ENCODE peak calls at places on chromosomes 11 and 22, in six cellular contexts. M is Calu3; T is stimulated activated effector memory CD8-positive, alpha-beta T cell treated with anti-CD3 and anti-CD28 coated beads, Interleukin-12 subunit alpha, Interleukin-12 subunit beta, amount 100 ng/mL, for 72 hours; O is activated naive CD4-positive, alpha-beta T cell treated with anti-CD3 and anti-CD28 coated beads, Interleukin-2, amount 50 U/mL, for 72 hours; S is COR-L47; J is stimulated activated CD4-positive, alpha-beta T cell treated with anti-CD3 and anti-CD28 coated beads, Interleukin-1b, Interleukin-23, amount 100 ng/mL, for 1 hour. V is an unnamed sample.
A peak's percentile ranks its signal among the peaks of the same experiment; 100 is the strongest.

GRCh38 chr11:19577849-19578619 is 134.6 kb upstream of the NAV2 start:
- DNase-seq in M (no peak), T (no peak), O (no peak), S (no peak), J (no peak), V (peak; percentile 77)

GRCh38 chr11:36222755-36223635 is 66.2 kb downstream of the COMMD9 start:
- DNase-seq in M (no peak), T (no peak), O (no peak), S (no peak), J (no peak), V (no peak)

GRCh38 chr11:123718075-123718868 is 23.2 kb downstream of the ZNF202 start:
- DNase-seq in M (no peak), T (no peak), O (no peak), S (no peak), J (no peak), V (no peak)

GRCh38 chr11:108960498-108960897 is 295.6 kb downstream of the DDX10 start:
- DNase-seq in M (no peak), T (no peak), O (no peak), S (peak; percentile 63), J (no peak), V (no peak)

GRCh38 chr22:24772493-24773220 is 1.9 kb downstream of the PIWIL3 start:
- DNase-seq in M (peak; percentile 31), T (no peak), O (no peak), S (peak; percentile 20), J (no peak), V (no peak)

GRCh38 chr11:117826832-117827231 is 2.3 kb upstream of the FXYD2 start:
- DNase-seq in M (no peak), T (no peak), O (no peak), S (no peak), J (no peak), V (no peak)

GRCh38 chr11:77152846-77153245 is 24.8 kb downstream of the MYO7A start:
- DNase-seq in M (no peak), T (no peak), O (no peak), S (no peak), J (no peak), V (no peak)

GRCh38 chr22:45502215-45503070 is at the start of gene FBLN1:
- DNase-seq in M (peak; percentile 60), T (no peak), O (peak; percentile 26), S (peak; percentile 4), J (no peak), V (peak; percentile 66)

GRCh38 chr11:66002648-66003225 is 434 bp downstream of the BANF1 start:
- DNase-seq in M (peak; percentile 43), T (no peak), O (no peak), S (peak; percentile 51), J (no peak), V (peak; percentile 41)

GRCh38 chr22:50228366-50228765 is 16.5 kb downstream of the TUBGCP6 start:
- DNase-seq in M (no peak), T (no peak), O (no peak), S (no peak), J (no peak), V (no peak)

GRCh38 chr22:27842994-27843431 is 41.5 kb upstream of the MN1 start:
- DNase-seq in M (no peak), T (no peak), O (no peak), S (no peak), J (no peak), V (no peak)

GRCh38 chr11:35005156-35005780 is 88.8 kb downstream of the PDHX start:
- DNase-seq in M (peak; percentile 67), T (no peak), O (no peak), S (no peak), J (no peak), V (no peak)

GRCh38 chr22:49951001-49951677 is 9.4 kb upstream of the PIM3 start:
- DNase-seq in M (peak; percentile 98), T (no peak), O (no peak), S (peak; percentile 56), J (no peak), V (no peak)

GRCh38 chr11:122813176-122813917 is 25.0 kb upstream of the CRTAM start:
- DNase-seq in M (no peak), T (no peak), O (no peak), S (no peak), J (no peak), V (no peak)

GRCh38 chr11:135073444-135073843 is 661.4 kb upstream of the B3GAT1 start:
- DNase-seq in M (no peak), T (no peak), O (no peak), S (no peak), J (no peak), V (no peak)

GRCh38 chr11:43833657-43834073 is 47.0 kb upstream of the ALKBH3 start:
- DNase-seq in M (no peak), T (no peak), O (no peak), S (peak; percentile 55), J (no peak), V (no peak)

V was measured in MG63.